ENCODE peak calls at places on chromosomes 12 and 14, in nine cellular contexts. E, G, M, C, X, Q, Z, U and T are unnamed samples.

GRCh38 chr12:51666696-51667095 is 75.7 kb downstream of the SCN8A start:
- DNase-seq in E (no peak), G (no peak), M (no peak), C (no peak), X (no peak), Q (no peak), Z (no peak), U (no peak), T (no peak)

GRCh38 chr12:53532524-53533445 is 25.5 kb upstream of the NPFF start:
- DNase-seq in E (no peak), G (no peak), M (no peak), C (no peak), X (no peak), Q (no peak), Z (no peak), U (no peak), T (no peak)

GRCh38 chr14:50303744-50304471 is 8.1 kb downstream of the L2HGDH start:
- DNase-seq in E (no peak), G (peak; percentile 87), M (no peak), C (peak; percentile 69), X (no peak), Q (peak; percentile 72), Z (no peak), U (peak; percentile 56), T (no peak)

GRCh38 chr12:20007331-20007730 is 361.0 kb upstream of the PDE3A start:
- DNase-seq in E (no peak), G (no peak), M (no peak), C (no peak), X (no peak), Q (no peak), Z (no peak), U (no peak), T (no peak)

GRCh38 chr14:102049258-102050025 is 37.4 kb downstream of the HSP90AA1 start:
- DNase-seq in E (no peak), G (no peak), M (no peak), C (no peak), X (no peak), Q (no peak), Z (no peak), U (peak; percentile 70), T (no peak)

GRCh38 chr14:56087824-56088571 is 30.2 kb upstream of the PELI2 start:
- DNase-seq in E (no peak), G (no peak), M (no peak), C (no peak), X (no peak), Q (no peak), Z (no peak), U (no peak), T (no peak)

GRCh38 chr12:124605150-124605549 is 37.7 kb upstream of the NCOR2 start:
- DNase-seq in E (no peak), G (no peak), M (no peak), C (no peak), X (no peak), Q (no peak), Z (no peak), U (no peak), T (no peak)

GRCh38 chr12:82359115-82359478 is 768 bp downstream of the METTL25 start:
- DNase-seq in E (no peak), G (no peak), M (no peak), C (no peak), X (no peak), Q (no peak), Z (no peak), U (peak; percentile 74), T (no peak)

GRCh38 chr12:121697093-121697698 is 15.4 kb upstream of the TMEM120B start:
- DNase-seq in E (no peak), G (no peak), M (no peak), C (no peak), X (peak; percentile 54), Q (no peak), Z (no peak), U (no peak), T (no peak)

GRCh38 chr12:85883763-85884162 is 9.7 kb downstream of the NTS start:
- DNase-seq in E (no peak), G (no peak), M (no peak), C (no peak), X (no peak), Q (no peak), Z (no peak), U (no peak), T (no peak)

DNA sequence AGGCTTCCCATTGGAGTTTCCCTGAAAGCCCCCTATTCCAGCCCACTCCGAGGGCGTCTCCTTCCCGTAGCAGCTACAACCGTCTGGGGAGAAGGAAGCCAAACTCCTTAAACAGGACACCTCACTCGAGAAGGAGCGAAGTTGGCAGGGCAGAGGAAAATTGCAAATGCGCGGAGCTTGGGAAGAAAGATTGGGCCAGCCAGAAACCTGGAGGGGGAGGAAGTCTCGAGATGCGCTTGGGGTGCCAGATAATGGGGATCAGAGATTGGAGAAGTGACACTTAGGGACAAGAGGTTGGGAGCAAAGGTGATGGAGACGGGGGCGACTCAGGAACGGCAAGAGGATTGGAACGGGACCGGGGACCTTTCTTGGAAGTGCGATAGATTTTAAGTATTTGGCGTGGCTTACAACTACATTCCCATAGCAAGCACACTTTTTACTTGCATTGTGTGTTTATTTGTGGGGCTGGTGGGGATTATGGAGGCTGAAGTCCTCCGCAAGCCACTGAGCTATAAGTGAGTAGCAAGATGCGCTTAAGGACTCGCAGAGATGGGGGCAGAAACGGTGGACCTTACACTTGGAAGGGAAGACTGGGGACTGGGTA is 926 bp downstream of the HRK start:
- DNase-seq in E (no peak), G (no peak), M (no peak), C (no peak), X (no peak), Q (no peak), Z (no peak), U (no peak), T (no peak)
- H3K4me3 ChIP-seq in E (peak overlapping the region; percentile 58), G (no peak overlapping the region), M (no peak overlapping the region), C (peak overlapping the region; percentile 21), X (peak overlapping the region; percentile 33), Q (peak overlapping the region; percentile 40), Z (no peak overlapping the region), U (no peak overlapping the region), T (peak overlapping the region; percentile 48)

GRCh38 chr12:48861111-48861510 is 4.6 kb downstream of the RND1 start:
- DNase-seq in E (no peak), G (no peak), M (no peak), C (no peak), X (no peak), Q (no peak), Z (no peak), U (no peak), T (no peak)
- H3K9me3 ChIP-seq in E (no peaks in the 10 kb centered on the region), G (no peaks in the 10 kb centered on the region), M (no peaks in the 10 kb centered on the region), C (no peaks in the 10 kb centered on the region), X (no peaks in the 10 kb centered on the region), Q (no peaks in the 10 kb centered on the region), Z (no peaks in the 10 kb centered on the region), U (no peaks in the 10 kb centered on the region), T (no peaks in the 10 kb centered on the region)

GRCh38 chr14:32109676-32110075 is 32.6 kb downstream of the ARHGAP5 start:
- DNase-seq in E (no peak), G (no peak), M (no peak), C (no peak), X (no peak), Q (no peak), Z (no peak), U (no peak), T (no peak)
- H3K4me1 ChIP-seq in E (no peaks in the 10 kb centered on the region), G (no peaks in the 10 kb centered on the region), M (no peaks in the 10 kb centered on the region), C (peaks cover 5% of the 10 kb centered on the region), X (peaks cover 22% of the 10 kb centered on the region), Q (peaks cover 6% of the 10 kb centered on the region), Z (no peaks in the 10 kb centered on the region), U (no peaks in the 10 kb centered on the region), T (peaks cover 5% of the 10 kb centered on the region)

GRCh38 chr14:39176263-39177167 is 1.5 kb downstream of the PNN start:
- DNase-seq in E (no peak), G (no peak), M (no peak), C (no peak), X (no peak), Q (no peak), Z (no peak), U (no peak), T (no peak)
- H3K4me3 ChIP-seq in E (peak overlapping the region; percentile 92), G (peak overlapping the region; percentile 82), M (peak overlapping the region; percentile 77), C (peak overlapping the region; percentile 75), X (peak overlapping the region; percentile 89), Q (peak overlapping the region; percentile 95), Z (peak overlapping the region; percentile 72), U (peak overlapping the region; percentile 70), T (peak overlapping the region; percentile 99)